ENCODE peak calls at places on chromosomes 4 and X, in seven cellular contexts. One of them, this sample, is unnamed.

GRCh38 chr4:74618659-74619058 is 173.7 kb downstream of the AREG start:
- DNase-seq in fibroblast of lung: no peak
- DNase-seq in mesenchymal stem cell: peak
- DNase-seq in uterus: no peak
- DNase-seq in body of pancreas: no peak
- DNase-seq in cardiac muscle cell: no peak
- DNase-seq in cardiac fibroblast: peak
- DNase-seq in this sample: no peak

GRCh38 chr4:177250056-177250696 is 59.5 kb upstream of the NEIL3 start:
- DNase-seq in fibroblast of lung: peak
- DNase-seq in mesenchymal stem cell: peak
- DNase-seq in uterus: peak
- DNase-seq in body of pancreas: peak
- DNase-seq in cardiac muscle cell: peak
- DNase-seq in cardiac fibroblast: peak
- DNase-seq in this sample: no peak

GRCh38 chrX:24214568-24214967 is 65.0 kb downstream of the ZFX start:
- DNase-seq in fibroblast of lung: no peak
- DNase-seq in mesenchymal stem cell: no peak
- DNase-seq in uterus: no peak
- DNase-seq in body of pancreas: no peak
- DNase-seq in cardiac muscle cell: no peak
- DNase-seq in cardiac fibroblast: no peak
- DNase-seq in this sample: no peak

GRCh38 chr4:76803522-76803921 is 94.4 kb downstream of the SOWAHB start:
- DNase-seq in fibroblast of lung: peak
- DNase-seq in mesenchymal stem cell: peak
- DNase-seq in uterus: peak
- DNase-seq in body of pancreas: no peak
- DNase-seq in cardiac muscle cell: no peak
- DNase-seq in cardiac fibroblast: peak
- DNase-seq in this sample: peak

GRCh38 chr4:98613453-98614075 is 44.8 kb downstream of the TSPAN5 start:
- DNase-seq in fibroblast of lung: no peak
- DNase-seq in mesenchymal stem cell: peak
- DNase-seq in uterus: no peak
- DNase-seq in body of pancreas: no peak
- DNase-seq in cardiac muscle cell: no peak
- DNase-seq in cardiac fibroblast: no peak
- DNase-seq in this sample: no peak

GRCh38 chr4:104728380-104729122 is 233.9 kb upstream of the CXXC4 start:
- DNase-seq in fibroblast of lung: peak
- DNase-seq in mesenchymal stem cell: peak
- DNase-seq in uterus: no peak
- DNase-seq in body of pancreas: peak
- DNase-seq in cardiac muscle cell: no peak
- DNase-seq in cardiac fibroblast: peak
- DNase-seq in this sample: peak

GRCh38 chr4:6674500-6675149 is 19.1 kb upstream of the S100P start:
- DNase-seq in fibroblast of lung: peak
- DNase-seq in mesenchymal stem cell: peak
- DNase-seq in uterus: no peak
- DNase-seq in body of pancreas: peak
- DNase-seq in cardiac muscle cell: peak
- DNase-seq in cardiac fibroblast: peak
- DNase-seq in this sample: no peak

GRCh38 chr4:121827851-121828250 is 4.2 kb upstream of the CCNA2 start:
- DNase-seq in fibroblast of lung: peak
- DNase-seq in mesenchymal stem cell: no peak
- DNase-seq in uterus: no peak
- DNase-seq in body of pancreas: no peak
- DNase-seq in cardiac muscle cell: no peak
- DNase-seq in cardiac fibroblast: peak
- DNase-seq in this sample: no peak

GRCh38 chr4:87901426-87901825 is 68.7 kb downstream of the MEPE start:
- DNase-seq in fibroblast of lung: no peak
- DNase-seq in mesenchymal stem cell: no peak
- DNase-seq in uterus: no peak
- DNase-seq in body of pancreas: no peak
- DNase-seq in cardiac muscle cell: no peak
- DNase-seq in cardiac fibroblast: peak
- DNase-seq in this sample: peak

GRCh38 chr4:155025762-155026457 is 182.5 kb upstream of the NPY2R start:
- DNase-seq in fibroblast of lung: peak
- DNase-seq in mesenchymal stem cell: no peak
- DNase-seq in uterus: no peak
- DNase-seq in body of pancreas: peak
- DNase-seq in cardiac muscle cell: peak
- DNase-seq in cardiac fibroblast: peak
- DNase-seq in this sample: no peak

GRCh38 chr4:26687728-26688127 is 103.8 kb downstream of the TBC1D19 start:
- DNase-seq in fibroblast of lung: peak
- DNase-seq in mesenchymal stem cell: peak
- DNase-seq in uterus: no peak
- DNase-seq in body of pancreas: no peak
- DNase-seq in cardiac muscle cell: no peak
- DNase-seq in cardiac fibroblast: peak
- DNase-seq in this sample: peak

GRCh38 chr4:168647976-168648375 is 151.1 kb downstream of the PALLD start:
- DNase-seq in fibroblast of lung: no peak
- DNase-seq in mesenchymal stem cell: no peak
- DNase-seq in uterus: no peak
- DNase-seq in body of pancreas: no peak
- DNase-seq in cardiac muscle cell: no peak
- DNase-seq in cardiac fibroblast: no peak
- DNase-seq in this sample: no peak

GRCh38 chr4:46329118-46329976 is 60.6 kb downstream of the GABRA2 start:
- DNase-seq in fibroblast of lung: peak
- DNase-seq in mesenchymal stem cell: peak
- DNase-seq in uterus: no peak
- DNase-seq in body of pancreas: peak
- DNase-seq in cardiac muscle cell: peak
- DNase-seq in cardiac fibroblast: peak
- DNase-seq in this sample: no peak

GRCh38 chr4:125112536-125112935 is 202.2 kb upstream of the FAT4 start:
- DNase-seq in fibroblast of lung: no peak
- DNase-seq in mesenchymal stem cell: no peak
- DNase-seq in uterus: no peak
- DNase-seq in body of pancreas: no peak
- DNase-seq in cardiac muscle cell: no peak
- DNase-seq in cardiac fibroblast: no peak
- DNase-seq in this sample: no peak

GRCh38 chr4:156606444-156607197 is 365.0 kb downstream of the PDGFC start:
- DNase-seq in fibroblast of lung: peak
- DNase-seq in mesenchymal stem cell: peak
- DNase-seq in uterus: no peak
- DNase-seq in body of pancreas: no peak
- DNase-seq in cardiac muscle cell: no peak
- DNase-seq in cardiac fibroblast: peak
- DNase-seq in this sample: no peak

GRCh38 chr4:171880136-171880535 is 66.9 kb downstream of the GALNTL6 start:
- DNase-seq in fibroblast of lung: peak
- DNase-seq in mesenchymal stem cell: peak
- DNase-seq in uterus: no peak
- DNase-seq in body of pancreas: no peak
- DNase-seq in cardiac muscle cell: no peak
- DNase-seq in cardiac fibroblast: peak
- DNase-seq in this sample: peak

DNA sequence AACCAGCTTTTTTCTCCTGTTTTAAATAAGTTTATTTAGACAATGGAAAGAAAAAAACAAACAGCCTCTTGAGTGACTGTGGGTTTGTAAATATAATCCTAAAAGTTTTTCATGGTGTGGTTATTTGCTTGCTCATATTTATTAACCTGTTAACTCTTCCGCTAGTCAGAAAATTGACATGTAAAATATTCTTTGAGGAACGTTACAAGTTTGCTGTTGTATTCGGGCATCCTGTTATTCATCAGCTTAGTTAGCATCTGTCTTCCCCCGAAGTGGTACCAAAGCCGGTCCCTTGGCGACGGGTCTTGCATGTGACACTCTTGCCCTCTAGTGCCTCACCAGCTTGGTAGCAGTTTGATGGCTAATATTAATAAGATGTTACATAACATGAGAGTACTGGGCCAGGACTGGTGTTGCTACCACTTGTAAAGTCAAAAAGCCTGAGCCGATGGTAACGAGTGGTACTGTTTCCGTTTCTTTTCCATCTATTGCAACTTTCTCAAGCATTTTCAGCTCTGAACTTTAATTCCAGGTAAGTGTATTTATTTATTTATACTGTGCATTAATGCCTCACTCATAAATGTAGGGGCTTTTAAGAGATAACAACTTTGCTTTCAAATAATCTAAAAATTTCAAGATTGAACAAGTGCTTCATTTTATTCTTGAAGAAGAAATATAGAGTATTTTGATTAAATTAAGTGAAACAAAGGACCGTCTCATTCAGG is at the start of gene NDST3:
- DNase-seq in fibroblast of lung: peak
- DNase-seq in mesenchymal stem cell: peak
- DNase-seq in uterus: no peak
- DNase-seq in body of pancreas: peak
- DNase-seq in cardiac muscle cell: peak
- DNase-seq in cardiac fibroblast: peak
- DNase-seq in this sample: peak
- H3K4me3 ChIP-seq in fibroblast of lung: peak
- H3K4me3 ChIP-seq in mesenchymal stem cell: peak
- H3K4me3 ChIP-seq in uterus: peak
- H3K4me3 ChIP-seq in body of pancreas: no peak
- H3K4me3 ChIP-seq in cardiac muscle cell: peak
- H3K4me3 ChIP-seq in cardiac fibroblast: peak
- H3K4me3 ChIP-seq in this sample: peak

GRCh38 chrX:48676106-48676892 is 7.3 kb upstream of the WAS start:
- DNase-seq in fibroblast of lung: peak
- DNase-seq in mesenchymal stem cell: peak
- DNase-seq in uterus: peak
- DNase-seq in body of pancreas: peak
- DNase-seq in cardiac muscle cell: peak
- DNase-seq in cardiac fibroblast: peak
- DNase-seq in this sample: peak
- H3K4me3 ChIP-seq in fibroblast of lung: peak
- H3K4me3 ChIP-seq in mesenchymal stem cell: peak
- H3K4me3 ChIP-seq in uterus: peak
- H3K4me3 ChIP-seq in body of pancreas: peak
- H3K4me3 ChIP-seq in cardiac muscle cell: peak
- H3K4me3 ChIP-seq in cardiac fibroblast: peak
- H3K4me3 ChIP-seq in this sample: peak

GRCh38 chrX:17547658-17548057 is 172.7 kb downstream of the NHS start:
- DNase-seq in fibroblast of lung: peak
- DNase-seq in mesenchymal stem cell: peak
- DNase-seq in uterus: peak
- DNase-seq in body of pancreas: peak
- DNase-seq in cardiac muscle cell: peak
- DNase-seq in cardiac fibroblast: peak
- DNase-seq in this sample: peak

GRCh38 chrX:17546356-17546755 is 171.4 kb downstream of the NHS start:
- DNase-seq in fibroblast of lung: no peak
- DNase-seq in mesenchymal stem cell: no peak
- DNase-seq in uterus: no peak
- DNase-seq in body of pancreas: no peak
- DNase-seq in cardiac muscle cell: no peak
- DNase-seq in cardiac fibroblast: no peak
- DNase-seq in this sample: no peak

GRCh38 chrX:17549005-17549685 is 174.1 kb downstream of the NHS start:
- DNase-seq in fibroblast of lung: no peak
- DNase-seq in mesenchymal stem cell: no peak
- DNase-seq in uterus: no peak
- DNase-seq in body of pancreas: no peak
- DNase-seq in cardiac muscle cell: peak
- DNase-seq in cardiac fibroblast: no peak
- DNase-seq in this sample: no peak

GRCh38 chrX:17542123-17542522 is 167.1 kb downstream of the NHS start:
- DNase-seq in fibroblast of lung: no peak
- DNase-seq in mesenchymal stem cell: no peak
- DNase-seq in uterus: no peak
- DNase-seq in body of pancreas: peak
- DNase-seq in cardiac muscle cell: no peak
- DNase-seq in cardiac fibroblast: no peak
- DNase-seq in this sample: no peak

GRCh38 chrX:17544831-17545230 is 169.8 kb downstream of the NHS start:
- DNase-seq in fibroblast of lung: no peak
- DNase-seq in mesenchymal stem cell: no peak
- DNase-seq in uterus: no peak
- DNase-seq in body of pancreas: no peak
- DNase-seq in cardiac muscle cell: no peak
- DNase-seq in cardiac fibroblast: no peak
- DNase-seq in this sample: no peak
- H3K4me3 ChIP-seq in fibroblast of lung: no peak
- H3K4me3 ChIP-seq in mesenchymal stem cell: no peak
- H3K4me3 ChIP-seq in uterus: no peak
- H3K4me3 ChIP-seq in body of pancreas: no peak
- H3K4me3 ChIP-seq in cardiac muscle cell: no peak
- H3K4me3 ChIP-seq in cardiac fibroblast: no peak
- H3K4me3 ChIP-seq in this sample: no peak

DNA sequence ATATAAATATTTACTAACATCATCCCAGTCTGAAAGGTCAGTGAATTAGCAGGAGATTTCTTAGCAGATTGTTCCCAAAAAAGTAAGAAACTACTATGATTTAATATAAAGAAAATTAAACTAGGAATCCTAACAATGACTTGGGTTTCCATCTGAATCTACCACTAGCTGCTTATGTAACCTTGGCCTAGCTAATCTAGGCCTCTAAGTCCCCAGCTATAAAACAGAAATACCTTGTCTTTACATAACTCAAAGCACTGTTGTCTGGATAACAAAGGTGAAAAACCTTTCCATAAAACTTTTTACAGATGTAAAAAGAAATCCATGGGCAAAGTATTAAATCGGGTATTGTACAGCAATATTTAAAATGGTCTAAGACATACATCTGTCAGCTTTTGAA is 3.0 kb downstream of the FBXL5 start:
- DNase-seq in fibroblast of lung: no peak
- DNase-seq in mesenchymal stem cell: no peak
- DNase-seq in uterus: no peak
- DNase-seq in body of pancreas: no peak
- DNase-seq in cardiac muscle cell: no peak
- DNase-seq in cardiac fibroblast: no peak
- DNase-seq in this sample: no peak
- H3K4me3 ChIP-seq in fibroblast of lung: peak
- H3K4me3 ChIP-seq in mesenchymal stem cell: no peak
- H3K4me3 ChIP-seq in uterus: no peak
- H3K4me3 ChIP-seq in body of pancreas: no peak
- H3K4me3 ChIP-seq in cardiac muscle cell: no peak
- H3K4me3 ChIP-seq in cardiac fibroblast: no peak
- H3K4me3 ChIP-seq in this sample: no peak

DNA sequence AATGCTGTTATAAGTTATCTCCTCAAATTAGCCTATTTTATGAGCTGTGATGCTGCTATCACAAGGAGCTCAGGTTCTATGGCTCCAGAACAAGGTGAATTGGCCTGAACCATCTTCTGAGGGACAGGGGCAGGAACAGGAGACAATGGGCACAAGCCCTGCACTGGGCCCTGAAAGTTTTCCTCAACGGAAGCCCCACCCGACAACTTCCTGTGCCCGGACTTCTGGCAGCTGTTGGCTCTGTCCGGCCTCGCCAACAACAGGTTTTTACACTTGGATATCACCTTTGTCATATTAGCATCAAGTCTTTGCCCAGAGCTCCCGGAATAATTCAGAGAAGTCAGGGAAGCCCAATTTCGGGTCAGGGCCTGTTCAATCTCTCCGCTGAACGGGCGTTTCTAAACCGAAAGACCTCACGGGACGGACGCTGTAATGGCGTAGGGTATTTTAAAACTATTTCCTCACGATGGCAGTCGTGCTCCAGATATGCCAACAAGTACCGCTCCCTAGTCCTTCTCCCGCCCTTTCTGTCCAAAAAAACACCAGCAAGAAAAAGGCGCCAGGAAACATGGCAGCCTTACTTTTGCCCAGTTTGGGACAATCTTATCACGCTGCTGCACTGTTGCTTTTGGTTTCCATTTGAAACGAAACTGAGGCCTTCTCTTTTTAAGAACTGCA is 201.0 kb upstream of the STK26 start:
- DNase-seq in fibroblast of lung: no peak
- DNase-seq in mesenchymal stem cell: no peak
- DNase-seq in uterus: peak
- DNase-seq in body of pancreas: no peak
- DNase-seq in cardiac muscle cell: no peak
- DNase-seq in cardiac fibroblast: no peak
- DNase-seq in this sample: no peak
- H3K4me3 ChIP-seq in fibroblast of lung: peak
- H3K4me3 ChIP-seq in mesenchymal stem cell: no peak
- H3K4me3 ChIP-seq in uterus: peak
- H3K4me3 ChIP-seq in body of pancreas: no peak
- H3K4me3 ChIP-seq in cardiac muscle cell: no peak
- H3K4me3 ChIP-seq in cardiac fibroblast: no peak
- H3K4me3 ChIP-seq in this sample: no peak